ENCODE peak calls at places on chromosomes 11 and 22, in seven cellular contexts. W is breast epithelium, A is heart left ventricle, V is upper lobe of right lung, P is coronary artery, O is neural progenitor cell, B is retinal pigment epithelial cell. C is an unnamed sample.

GRCh38 chr11:3189193-3189843 is 24.2 kb upstream of the OSBPL5 start:
- DNase-seq in W (no peak), A (no peak), V (no peak), P (peak; percentile 36), O (peak; percentile 73), B (no peak), C (no peak)

GRCh38 chr11:135033545-135033944 is 621.5 kb upstream of the B3GAT1 start:
- DNase-seq in W (no peak), A (no peak), V (no peak), P (no peak), O (peak; percentile 76), B (no peak), C (no peak)

GRCh38 chr11:65425971-65426838 is 3.6 kb downstream of the NEAT1 start:
- DNase-seq in W (no peak), A (no peak), V (no peak), P (peak; percentile 29), O (no peak), B (no peak), C (peak; percentile 57)

GRCh38 chr22:41762980-41763779 is 37.3 kb upstream of the CCDC134 start:
- DNase-seq in W (no peak), A (no peak), V (no peak), P (no peak), O (peak; percentile 91), B (no peak), C (no peak)

GRCh38 chr11:115222218-115222862 is 281.9 kb downstream of the CADM1 start:
- DNase-seq in W (no peak), A (no peak), V (no peak), P (no peak), O (peak; percentile 34), B (no peak), C (peak; percentile 55)

GRCh38 chr11:1237128-1237580 is 14.3 kb downstream of the MUC5B start:
- DNase-seq in W (no peak), A (no peak), V (no peak), P (no peak), O (no peak), B (no peak), C (no peak)

GRCh38 chr11:57464343-57465181 is 4.2 kb downstream of the RTN4RL2 start:
- DNase-seq in W (no peak), A (no peak), V (no peak), P (no peak), O (peak; percentile 68), B (no peak), C (no peak)

GRCh38 chr22:48205790-48206189 is 1443.3 kb downstream of the TBC1D22A start:
- DNase-seq in W (no peak), A (no peak), V (no peak), P (peak; percentile 26), O (no peak), B (no peak), C (no peak)

GRCh38 chr22:19046287-19046686 is 75.9 kb downstream of the DGCR2 start:
- DNase-seq in W (no peak), A (no peak), V (no peak), P (no peak), O (no peak), B (no peak), C (no peak)

GRCh38 chr11:70067036-70067435 is 11.1 kb upstream of the ANO1 start:
- DNase-seq in W (no peak), A (no peak), V (no peak), P (no peak), O (no peak), B (no peak), C (no peak)

GRCh38 chr22:22431271-22432220 is 77.0 kb downstream of the ZNF280B start:
- DNase-seq in W (no peak), A (peak; percentile 72), V (no peak), P (no peak), O (peak; percentile 75), B (no peak), C (peak; percentile 1)

GRCh38 chr11:8822476-8822875 is 88.5 kb upstream of the AKIP1 start:
- DNase-seq in W (no peak), A (no peak), V (no peak), P (no peak), O (peak; percentile 84), B (no peak), C (no peak)

GRCh38 chr22:46845281-46846153 is 83.1 kb downstream of the TBC1D22A start:
- DNase-seq in W (no peak), A (no peak), V (no peak), P (peak; percentile 57), O (no peak), B (peak; percentile 26), C (no peak)

GRCh38 chr22:22948651-22949611 is 61.3 kb downstream of the IGLL5 start:
- DNase-seq in W (no peak), A (peak; percentile 42), V (peak; percentile 41), P (peak; percentile 55), O (no peak), B (no peak), C (peak; percentile 18)

GRCh38 chr22:24486501-24486921 is 8.6 kb upstream of the UPB1 start:
- DNase-seq in W (no peak), A (no peak), V (no peak), P (no peak), O (no peak), B (peak; percentile 62), C (peak; percentile 44)

GRCh38 chr11:69101100-69101791 is 52.5 kb downstream of the TPCN2 start:
- DNase-seq in W (peak; percentile 77), A (peak; percentile 84), V (peak; percentile 93), P (peak; percentile 88), O (peak; percentile 82), B (no peak), C (no peak)

GRCh38 chr22:29030016-29030617 is 31.5 kb downstream of the C22orf31 start:
- DNase-seq in W (no peak), A (no peak), V (no peak), P (no peak), O (no peak), B (no peak), C (peak; percentile 5)

GRCh38 chr22:20799449-20799848 is 25.5 kb downstream of the SERPIND1 start:
- DNase-seq in W (no peak), A (no peak), V (no peak), P (no peak), O (no peak), B (no peak), C (no peak)

GRCh38 chr22:46929046-46929688 is 166.7 kb downstream of the TBC1D22A start:
- DNase-seq in W (no peak), A (no peak), V (no peak), P (no peak), O (no peak), B (no peak), C (no peak)

GRCh38 chr11:68096962-68097361 is 24.2 kb downstream of the CHKA start:
- DNase-seq in W (no peak), A (no peak), V (no peak), P (no peak), O (no peak), B (no peak), C (no peak)

GRCh38 chr11:68093565-68093964 is 27.6 kb downstream of the CHKA start:
- DNase-seq in W (no peak), A (no peak), V (no peak), P (no peak), O (no peak), B (no peak), C (no peak)

GRCh38 chr11:68099474-68100405 is 21.4 kb downstream of the CHKA start:
- DNase-seq in W (no peak), A (no peak), V (peak; percentile 77), P (no peak), O (no peak), B (no peak), C (no peak)

GRCh38 chr11:68099057-68099456 is 22.1 kb downstream of the CHKA start:
- DNase-seq in W (no peak), A (no peak), V (no peak), P (no peak), O (no peak), B (no peak), C (no peak)
- H3K4me3 ChIP-seq in W (peak overlapping the region; percentile 16), A (no peak overlapping the region), V (no peak overlapping the region), P (no peak overlapping the region), O (no peak overlapping the region), B (no peak overlapping the region), C (no peak overlapping the region)

GRCh38 chr22:39242389-39242808 is 2.4 kb downstream of the PDGFB start:
- DNase-seq in W (no peak), A (peak; percentile 70), V (no peak), P (no peak), O (peak; percentile 72), B (no peak), C (no peak)

GRCh38 chr22:39242809-39243442 is 1.9 kb downstream of the PDGFB start:
- DNase-seq in W (peak; percentile 68), A (no peak), V (no peak), P (no peak), O (peak; percentile 53), B (no peak), C (no peak)

GRCh38 chr22:39244496-39245129 is at the start of gene PDGFB:
- DNase-seq in W (no peak), A (peak; percentile 78), V (no peak), P (no peak), O (peak; percentile 57), B (no peak), C (no peak)

GRCh38 chr22:39244073-39244495 is 698 bp downstream of the PDGFB start:
- DNase-seq in W (no peak), A (peak; percentile 68), V (no peak), P (no peak), O (peak; percentile 59), B (no peak), C (no peak)

DNA sequence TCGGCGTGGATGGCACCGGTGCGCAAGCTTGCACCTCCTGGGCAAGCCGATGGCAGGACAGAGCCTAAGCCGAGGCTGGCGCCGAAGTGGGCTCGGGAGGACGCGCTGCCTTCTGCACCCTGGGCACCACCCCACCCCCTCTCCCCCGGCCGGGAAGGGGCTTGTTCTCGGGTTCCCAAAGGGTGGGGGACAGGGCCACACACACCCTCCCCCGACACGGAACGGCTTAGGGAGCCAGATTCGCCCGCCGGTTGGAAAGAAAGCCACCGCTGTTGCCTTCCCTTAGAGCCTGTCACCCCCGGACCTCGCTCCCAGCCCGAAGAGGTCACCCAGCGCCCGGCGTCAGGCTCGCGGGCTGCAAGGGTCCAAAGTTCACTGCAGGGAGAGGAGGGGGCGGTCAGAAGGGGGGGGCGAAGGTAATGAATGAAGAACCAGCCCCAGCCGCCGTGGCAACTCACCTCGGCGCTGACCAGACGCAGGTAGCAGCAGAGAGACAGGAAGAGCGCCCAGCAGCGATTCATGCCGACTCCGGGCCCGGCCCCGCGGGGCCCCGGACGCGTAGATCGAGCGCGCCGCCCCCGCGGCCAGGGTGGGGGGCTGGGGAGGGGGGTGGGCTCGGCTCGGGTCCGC is 1.2 kb downstream of the PDGFB start:
- DNase-seq in W (no peak), A (peak; percentile 69), V (no peak), P (no peak), O (peak; percentile 53), B (no peak), C (no peak)
- TF ChIP-seq CTCF in W (no peak), A (no peak), V (no peak), P (no peak), O (no peak), B (no peak), C (no peak)

GRCh38 chr11:86043765-86044534 is 24.9 kb downstream of the PICALM start:
- DNase-seq in W (no peak), A (no peak), V (no peak), P (no peak), O (no peak), B (no peak), C (no peak)
- H3K4me3 ChIP-seq in W (no peak overlapping the region), A (no peak overlapping the region), V (no peak overlapping the region), P (no peak overlapping the region), O (no peak overlapping the region), B (no peak overlapping the region), C (no peak overlapping the region)

GRCh38 chr22:27952091-27952490 is 33.0 kb upstream of the PITPNB start:
- DNase-seq in W (no peak), A (no peak), V (no peak), P (no peak), O (no peak), B (peak; percentile 68), C (no peak)
- TF ChIP-seq CTCF in W (no peak), A (no peak), V (no peak), P (no peak), O (no peak), B (no peak), C (no peak)

GRCh38 chr11:74443071-74443864 is 24.1 kb downstream of the KCNE3 start:
- DNase-seq in W (peak; percentile 70), A (no peak), V (no peak), P (no peak), O (peak; percentile 45), B (no peak), C (no peak)
- H3K4me3 ChIP-seq in W (no peak overlapping the region), A (no peak overlapping the region), V (no peak overlapping the region), P (peak overlapping the region; percentile 20), O (no peak overlapping the region), B (no peak overlapping the region), C (no peak overlapping the region)

C was measured in AG09309.